ENCODE peak calls at places on chromosomes 6 and 20, in four cellular contexts. One of them, this sample, is unnamed.

GRCh38 chr6:16766043-16766521 is 4.8 kb upstream of the ATXN1 start:
- DNase-seq in cardiac muscle cell: no peak
- DNase-seq in SJSA1: peak; percentile 99
- DNase-seq in DND-41: no peak
- DNase-seq in this sample: no peak

GRCh38 chr20:58706975-58707681 is 14.5 kb downstream of the NPEPL1 start:
- DNase-seq in DND-41: no peak
- DNase-seq in cardiac muscle cell: no peak
- DNase-seq in SJSA1: no peak
- DNase-seq in this sample: no peak

GRCh38 chr20:23880426-23880825 is 878 bp upstream of the CST5 start:
- DNase-seq in cardiac muscle cell: no peak
- DNase-seq in DND-41: no peak
- DNase-seq in SJSA1: peak; percentile 30
- DNase-seq in this sample: no peak

GRCh38 chr6:158557927-158558326 is 2.0 kb upstream of the TMEM181 start:
- DNase-seq in DND-41: no peak
- DNase-seq in cardiac muscle cell: no peak
- DNase-seq in SJSA1: no peak
- DNase-seq in this sample: no peak

GRCh38 chr20:62972270-62973032 is 19.9 kb downstream of the SLC17A9 start:
- DNase-seq in DND-41: peak; percentile 93
- DNase-seq in cardiac muscle cell: peak; percentile 91
- DNase-seq in SJSA1: peak; percentile 47
- DNase-seq in this sample: peak; percentile 76

GRCh38 chr6:117548797-117549301 is 53.5 kb downstream of the GOPC start:
- DNase-seq in DND-41: no peak
- DNase-seq in SJSA1: peak; percentile 86
- DNase-seq in cardiac muscle cell: no peak
- DNase-seq in this sample: peak; percentile 51

GRCh38 chr6:122408697-122409458 is 9.4 kb downstream of the HSF2 start:
- DNase-seq in SJSA1: no peak
- DNase-seq in cardiac muscle cell: no peak
- DNase-seq in DND-41: no peak
- DNase-seq in this sample: peak; percentile 56

GRCh38 chr6:30730611-30731435 is 10.7 kb downstream of the TUBB start:
- DNase-seq in cardiac muscle cell: peak; percentile 83
- DNase-seq in SJSA1: no peak
- DNase-seq in DND-41: peak; percentile 65
- DNase-seq in this sample: peak; percentile 82

GRCh38 chr6:137517404-137517803 is 23.2 kb upstream of the OLIG3 start:
- DNase-seq in cardiac muscle cell: no peak
- DNase-seq in SJSA1: no peak
- DNase-seq in DND-41: no peak
- DNase-seq in this sample: no peak

GRCh38 chr20:16292227-16292626 is 281.0 kb downstream of the KIF16B start:
- DNase-seq in cardiac muscle cell: no peak
- DNase-seq in SJSA1: no peak
- DNase-seq in DND-41: no peak
- DNase-seq in this sample: no peak

DNA sequence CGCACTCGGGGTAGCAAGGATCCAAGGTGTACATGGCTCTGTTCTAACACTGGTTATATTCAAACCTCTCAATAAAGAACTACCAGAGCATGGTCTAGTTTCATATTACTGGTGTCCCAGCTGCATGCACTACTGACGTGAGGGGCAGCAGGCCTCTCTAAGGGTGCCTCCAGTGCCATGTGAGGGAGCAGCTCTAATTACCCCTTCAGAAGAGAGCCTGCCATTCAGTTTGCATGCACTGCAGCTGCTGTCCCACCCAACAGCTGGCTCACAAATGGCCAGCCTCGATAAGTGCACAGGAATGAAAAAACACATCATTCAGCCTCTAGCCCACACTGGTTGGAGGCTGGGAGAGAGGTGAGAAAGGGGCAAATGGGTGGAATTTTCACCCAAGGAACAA is 85.2 kb downstream of the SMLR1 start:
- DNase-seq in DND-41: no peak
- DNase-seq in SJSA1: no peak
- DNase-seq in cardiac muscle cell: no peak
- DNase-seq in this sample: no peak
- H3K4me3 ChIP-seq in DND-41: no peak overlapping the region
- H3K4me3 ChIP-seq in SJSA1: no peak overlapping the region
- H3K4me3 ChIP-seq in cardiac muscle cell: no peak overlapping the region
- H3K4me3 ChIP-seq in this sample: no peak overlapping the region

GRCh38 chr6:106522557-106522956 is 106.7 kb downstream of the RTN4IP1 start:
- DNase-seq in cardiac muscle cell: no peak
- DNase-seq in SJSA1: no peak
- DNase-seq in DND-41: no peak
- DNase-seq in this sample: no peak

GRCh38 chr6:106520711-106521367 is 108.5 kb downstream of the RTN4IP1 start:
- DNase-seq in cardiac muscle cell: no peak
- DNase-seq in SJSA1: no peak
- DNase-seq in DND-41: peak; percentile 77
- DNase-seq in this sample: peak; percentile 96

GRCh38 chr6:106518748-106519147 is 110.5 kb downstream of the RTN4IP1 start:
- DNase-seq in SJSA1: no peak
- DNase-seq in DND-41: no peak
- DNase-seq in cardiac muscle cell: no peak
- DNase-seq in this sample: no peak

GRCh38 chr6:106517699-106518098 is 111.6 kb downstream of the RTN4IP1 start:
- DNase-seq in cardiac muscle cell: no peak
- DNase-seq in SJSA1: no peak
- DNase-seq in DND-41: no peak
- DNase-seq in this sample: no peak

DNA sequence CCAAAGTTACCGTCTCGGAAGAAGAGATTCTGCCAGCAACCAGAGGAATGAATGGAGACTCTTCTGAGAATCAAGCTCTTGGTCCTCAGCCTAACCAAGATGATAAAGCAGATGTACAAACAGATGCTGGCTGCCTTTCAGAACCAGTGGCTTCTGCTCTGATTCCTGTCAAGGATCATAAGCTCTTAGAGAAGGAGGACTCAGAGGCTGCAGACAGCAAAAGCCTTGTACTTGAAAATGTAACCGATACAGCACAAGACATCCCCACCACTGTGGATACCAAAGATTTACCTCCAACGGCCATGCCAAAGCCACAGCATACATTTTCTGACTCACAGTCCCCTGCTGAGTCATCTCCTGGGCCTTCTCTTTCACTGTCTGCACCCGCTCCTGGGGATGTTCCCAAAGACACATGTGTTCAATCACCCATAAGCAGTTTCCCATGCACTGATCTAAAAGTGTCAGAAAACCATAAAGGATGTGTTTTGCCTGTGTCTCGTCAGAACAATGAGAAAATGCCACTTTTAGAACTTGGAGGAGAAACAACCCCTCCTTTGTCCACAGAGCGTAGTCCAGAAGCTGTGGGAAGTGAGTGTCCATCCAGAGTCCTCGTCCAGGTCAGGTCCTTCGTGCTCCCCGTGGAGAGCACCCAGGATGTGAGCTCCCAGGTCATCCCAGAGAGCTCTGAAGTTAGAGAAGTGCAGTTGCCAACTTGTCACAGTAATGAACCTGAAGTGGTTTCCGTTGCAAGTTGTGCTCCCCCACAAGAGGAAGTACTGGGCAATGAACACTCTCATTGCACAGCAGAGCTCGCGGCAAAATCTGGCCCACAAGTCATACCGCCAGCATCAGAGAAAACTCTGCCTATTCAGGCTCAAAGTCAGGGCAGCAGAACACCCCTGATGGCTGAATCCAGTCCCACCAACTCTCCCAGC is 109.6 kb downstream of the RTN4IP1 start:
- DNase-seq in cardiac muscle cell: no peak
- DNase-seq in SJSA1: peak; percentile 88
- DNase-seq in DND-41: peak; percentile 86
- DNase-seq in this sample: peak; percentile 94
- H3K4me3 ChIP-seq in cardiac muscle cell: no peak overlapping the region
- H3K4me3 ChIP-seq in SJSA1: no peak overlapping the region
- H3K4me3 ChIP-seq in DND-41: peak overlapping the region; percentile 53
- H3K4me3 ChIP-seq in this sample: peak overlapping the region; percentile 60

GRCh38 chr6:135224037-135224647 is 43.0 kb downstream of the MYB start:
- DNase-seq in cardiac muscle cell: no peak
- DNase-seq in SJSA1: no peak
- DNase-seq in DND-41: no peak
- DNase-seq in this sample: no peak
- H3K4me3 ChIP-seq in cardiac muscle cell: no peak overlapping the region
- H3K4me3 ChIP-seq in SJSA1: no peak overlapping the region
- H3K4me3 ChIP-seq in DND-41: no peak overlapping the region
- H3K4me3 ChIP-seq in this sample: no peak overlapping the region

DNA sequence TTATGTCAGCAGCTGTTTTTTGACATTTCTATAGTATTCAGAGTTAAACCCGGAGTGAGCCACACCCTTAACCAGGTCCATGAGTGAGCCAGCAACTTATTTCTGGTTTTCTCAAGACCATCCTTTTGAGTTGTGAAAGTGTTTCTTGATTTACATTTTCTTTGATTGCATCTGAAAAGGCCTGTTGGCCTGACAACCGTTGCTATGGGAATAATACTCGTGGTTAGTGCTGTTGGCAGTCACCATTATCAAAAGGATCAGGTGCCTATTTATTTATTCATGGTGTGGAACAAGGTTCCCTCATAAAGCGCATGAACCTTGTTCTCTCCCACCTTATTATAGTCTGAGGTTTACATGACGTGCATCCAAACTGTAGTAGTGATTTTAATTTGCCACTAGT is 91.2 kb downstream of the DTD1 start:
- DNase-seq in DND-41: no peak
- DNase-seq in cardiac muscle cell: no peak
- DNase-seq in SJSA1: no peak
- DNase-seq in this sample: peak; percentile 28
- H3K4me3 ChIP-seq in DND-41: no peak overlapping the region
- H3K4me3 ChIP-seq in cardiac muscle cell: no peak overlapping the region
- H3K4me3 ChIP-seq in SJSA1: no peak overlapping the region
- H3K4me3 ChIP-seq in this sample: no peak overlapping the region

GRCh38 chr6:34517966-34518365 is 38.2 kb downstream of the SPDEF start:
- DNase-seq in DND-41: no peak
- DNase-seq in cardiac muscle cell: no peak
- DNase-seq in SJSA1: no peak
- DNase-seq in this sample: no peak
- H3K4me3 ChIP-seq in DND-41: no peak overlapping the region
- H3K4me3 ChIP-seq in cardiac muscle cell: no peak overlapping the region
- H3K4me3 ChIP-seq in SJSA1: no peak overlapping the region
- H3K4me3 ChIP-seq in this sample: no peak overlapping the region

GRCh38 chr6:44176935-44177509 is 18.4 kb downstream of the CAPN11 start:
- DNase-seq in SJSA1: no peak
- DNase-seq in cardiac muscle cell: no peak
- DNase-seq in DND-41: peak; percentile 24
- DNase-seq in this sample: no peak
- H3K4me3 ChIP-seq in SJSA1: no peak overlapping the region
- H3K4me3 ChIP-seq in cardiac muscle cell: no peak overlapping the region
- H3K4me3 ChIP-seq in DND-41: no peak overlapping the region
- H3K4me3 ChIP-seq in this sample: no peak overlapping the region

GRCh38 chr6:162727347-162728176 is at the start of the genes PACRG and PRKN:
- DNase-seq in SJSA1: peak; percentile 93
- DNase-seq in DND-41: no peak
- DNase-seq in cardiac muscle cell: peak; percentile 100
- DNase-seq in this sample: peak; percentile 92
- H3K4me3 ChIP-seq in SJSA1: peak within 1 kb of the TSS; percentile 75
- H3K4me3 ChIP-seq in DND-41: no peak within 1 kb of the TSS
- H3K4me3 ChIP-seq in cardiac muscle cell: peak within 1 kb of the TSS; percentile 70
- H3K4me3 ChIP-seq in this sample: peak within 1 kb of the TSS; percentile 65

DNA sequence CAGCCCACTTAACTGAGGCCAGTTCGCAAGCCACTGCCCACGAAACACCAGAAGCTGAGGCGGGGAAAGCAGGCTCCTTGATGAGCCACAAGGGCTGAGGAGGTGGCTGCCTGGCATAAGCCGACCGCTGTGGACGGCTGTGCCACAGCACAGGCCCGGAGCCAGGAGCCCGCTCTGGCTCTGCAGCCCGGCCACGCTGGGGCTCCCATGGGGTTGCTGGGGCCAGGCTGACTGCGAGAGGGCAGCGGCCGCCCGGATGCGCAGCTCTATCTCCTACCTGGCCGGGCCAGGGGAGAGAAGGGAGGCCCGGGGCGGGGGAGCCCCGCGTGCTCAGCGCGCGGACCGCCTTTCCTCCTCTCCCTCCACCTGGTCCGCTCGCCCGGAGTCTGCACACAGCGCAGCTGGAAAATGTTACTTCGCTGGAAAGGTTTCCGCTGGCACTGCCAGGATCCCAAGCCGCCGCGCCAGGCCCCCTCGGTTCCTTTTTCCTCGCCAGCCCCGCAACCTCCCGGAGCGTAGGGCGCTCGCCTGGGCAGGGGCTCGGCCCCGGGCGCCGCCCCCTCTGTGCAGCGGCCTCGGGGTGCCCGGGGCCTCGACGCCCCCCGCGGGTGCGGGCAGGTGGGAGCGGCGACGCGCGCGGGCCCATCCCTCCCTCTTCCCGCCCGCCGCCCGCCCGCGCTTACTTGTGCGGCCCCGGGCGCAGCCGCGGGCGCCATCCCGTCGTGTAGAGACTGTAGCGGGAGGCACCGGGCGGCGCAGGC is 653 bp downstream of the EMILIN3 start:
- DNase-seq in SJSA1: no peak
- DNase-seq in cardiac muscle cell: peak; percentile 44
- DNase-seq in DND-41: no peak
- DNase-seq in this sample: no peak
- H3K4me3 ChIP-seq in SJSA1: no peak overlapping the region
- H3K4me3 ChIP-seq in cardiac muscle cell: peak overlapping the region; percentile 13
- H3K4me3 ChIP-seq in DND-41: no peak overlapping the region
- H3K4me3 ChIP-seq in this sample: no peak overlapping the region